ENCODE peak calls at places on chromosomes 12 and 14, in four cellular contexts. H, C, Q and D are unnamed samples.

GRCh38 chr14:20556500-20557211 is 4.2 kb downstream of the RNASE9 start:
- DNase-seq in H (no peak), Q (no peak), C (no peak), D (no peak)

GRCh38 chr12:5534800-5535199 is 102.9 kb downstream of the NTF3 start:
- DNase-seq in Q (no peak), C (no peak), H (no peak), D (no peak)

GRCh38 chr14:95250126-95250824 is 69.4 kb downstream of the CLMN start:
- DNase-seq in H (no peak), Q (no peak), C (no peak), D (no peak)

GRCh38 chr12:68903511-68903910 is 29.5 kb downstream of the CPM start:
- DNase-seq in C (no peak), H (no peak), Q (no peak), D (no peak)

GRCh38 chr14:98244162-98244948 is 1027.6 kb downstream of the BCL11B start:
- DNase-seq in H (no peak), Q (no peak), C (no peak), D (no peak)

GRCh38 chr14:23939607-23940326 is 13.8 kb upstream of the DHRS4 start:
- DNase-seq in Q (no peak), H (no peak), C (no peak), D (no peak)

GRCh38 chr14:29030970-29031369 is 264.4 kb downstream of the FOXG1 start:
- DNase-seq in H (no peak), Q (no peak), C (no peak), D (no peak)

GRCh38 chr12:57606821-57607220 is 2.2 kb downstream of the DTX3 start:
- DNase-seq in C (no peak), Q (no peak), H (no peak), D (no peak)

GRCh38 chr12:57456145-57456700 is 1.1 kb downstream of the INHBE start:
- DNase-seq in Q (no peak), C (peak), H (no peak), D (no peak)

GRCh38 chr12:53795927-53796326 is 44.1 kb upstream of the CISTR start:
- DNase-seq in C (no peak), Q (no peak), H (no peak), D (no peak)

GRCh38 chr14:95102678-95103039 is 54.7 kb downstream of the DICER1 start:
- DNase-seq in C (no peak), Q (no peak), H (no peak), D (no peak)

GRCh38 chr12:23099604-23100003 is 474.6 kb downstream of the ETNK1 start:
- DNase-seq in C (no peak), Q (no peak), H (no peak), D (no peak)

GRCh38 chr12:59055204-59055839 is 135.0 kb upstream of the LRIG3 start:
- DNase-seq in H (no peak), C (peak), Q (no peak), D (peak)

GRCh38 chr12:11540156-11540555 is 109.3 kb upstream of the ETV6 start:
- DNase-seq in Q (no peak), H (no peak), C (no peak), D (no peak)

GRCh38 chr14:45976001-45976400 is 675.6 kb downstream of the RPL10L start:
- DNase-seq in C (no peak), H (no peak), Q (no peak), D (no peak)

GRCh38 chr12:54074308-54074707 is 20.7 kb downstream of the HOXC4 start:
- DNase-seq in Q (no peak), H (no peak), C (no peak), D (no peak)